ENCODE peak calls at places on chromosomes 11 and 22, in six cellular contexts. A, G, K, M, Y and U are unnamed samples.
A peak's percentile ranks its signal among the peaks of the same experiment; 100 is the strongest.

GRCh38 chr22:30361916-30362631 is 5.3 kb downstream of the CCDC157 start:
- DNase-seq in A (no peak), G (no peak), K (no peak), M (no peak), Y (no peak), U (no peak)

GRCh38 chr11:71998649-71999310 is at the start of gene IL18BP:
- DNase-seq in A (no peak), G (peak; percentile 84), K (no peak), M (no peak), Y (peak; percentile 52), U (peak; percentile 39)

GRCh38 chr11:126394036-126394435 is 38.5 kb downstream of the ST3GAL4 start:
- DNase-seq in A (no peak), G (no peak), K (no peak), M (no peak), Y (no peak), U (no peak)

GRCh38 chr11:27397619-27398412 is 34.8 kb upstream of the CCDC34 start:
- DNase-seq in A (no peak), G (no peak), K (no peak), M (no peak), Y (no peak), U (no peak)

GRCh38 chr22:17213976-17214375 is 5.3 kb downstream of the ADA2 start:
- DNase-seq in A (peak; percentile 30), G (no peak), K (peak; percentile 56), M (peak; percentile 38), Y (peak; percentile 57), U (peak; percentile 69)

GRCh38 chr11:9462172-9462799 is 1.5 kb downstream of the ZNF143 start:
- DNase-seq in A (no peak), G (no peak), K (no peak), M (no peak), Y (no peak), U (no peak)

GRCh38 chr22:26552466-26552865 is 37.5 kb downstream of the TPST2 start:
- DNase-seq in A (no peak), G (no peak), K (no peak), M (no peak), Y (no peak), U (no peak)

GRCh38 chr22:40270748-40271373 is 75.4 kb upstream of the ADSL start:
- DNase-seq in A (no peak), G (no peak), K (no peak), M (no peak), Y (no peak), U (no peak)

GRCh38 chr11:124915541-124916369 is 3.3 kb upstream of the HEPN1 start:
- DNase-seq in A (no peak), G (peak; percentile 42), K (no peak), M (no peak), Y (no peak), U (no peak)

GRCh38 chr11:1082346-1082727 is 7.7 kb downstream of the MUC2 start:
- DNase-seq in A (no peak), G (no peak), K (no peak), M (no peak), Y (no peak), U (no peak)

GRCh38 chr11:76838422-76839068 is 22.2 kb upstream of the ACER3 start:
- DNase-seq in A (no peak), G (no peak), K (no peak), M (no peak), Y (no peak), U (no peak)

GRCh38 chr11:78417888-78418583 is 416 bp upstream of the GAB2 start:
- DNase-seq in A (peak; percentile 77), G (peak; percentile 95), K (peak; percentile 77), M (peak; percentile 85), Y (peak; percentile 73), U (peak; percentile 87)

GRCh38 chr11:73894725-73895335 is 18.0 kb downstream of the PAAF1 start:
- DNase-seq in A (no peak), G (no peak), K (no peak), M (no peak), Y (no peak), U (no peak)

GRCh38 chr11:19935507-19935906 is 222.9 kb downstream of the NAV2 start:
- DNase-seq in A (no peak), G (no peak), K (peak; percentile 53), M (no peak), Y (no peak), U (no peak)

GRCh38 chr22:47294222-47294532 is 531.7 kb downstream of the TBC1D22A start:
- DNase-seq in A (peak; percentile 2), G (peak; percentile 82), K (no peak), M (peak; percentile 25), Y (no peak), U (no peak)

GRCh38 chr11:122348658-122349451 is 232.8 kb upstream of the BLID start:
- DNase-seq in A (no peak), G (no peak), K (no peak), M (no peak), Y (no peak), U (no peak)

GRCh38 chr11:115760528-115760837 is 256.3 kb upstream of the CADM1 start:
- DNase-seq in A (no peak), G (no peak), K (peak; percentile 11), M (no peak), Y (peak; percentile 39), U (no peak)

GRCh38 chr11:122207505-122207904 is 91.5 kb upstream of the BLID start:
- DNase-seq in A (peak; percentile 31), G (no peak), K (peak; percentile 74), M (no peak), Y (no peak), U (no peak)

GRCh38 chr22:44567846-44568493 is 69.9 kb upstream of the RTL6 start:
- DNase-seq in A (no peak), G (peak; percentile 82), K (peak; percentile 49), M (peak; percentile 57), Y (peak; percentile 48), U (peak; percentile 65)

GRCh38 chr22:33654173-33654890 is 265.9 kb downstream of the LARGE1 start:
- DNase-seq in A (no peak), G (no peak), K (no peak), M (no peak), Y (no peak), U (peak; percentile 41)

GRCh38 chr11:94326947-94327346 is 22.6 kb downstream of the IZUMO1R start:
- DNase-seq in A (no peak), G (no peak), K (no peak), M (no peak), Y (no peak), U (no peak)

GRCh38 chr11:123072279-123072678 is 10.3 kb upstream of the HSPA8 start:
- DNase-seq in A (no peak), G (no peak), K (peak; percentile 83), M (peak; percentile 81), Y (no peak), U (no peak)

GRCh38 chr22:39234157-39234793 is 10.5 kb downstream of the PDGFB start:
- DNase-seq in A (peak; percentile 62), G (no peak), K (no peak), M (no peak), Y (peak; percentile 63), U (no peak)

GRCh38 chr11:85718126-85718943 is 32.3 kb upstream of the CCDC89 start:
- DNase-seq in A (no peak), G (no peak), K (no peak), M (no peak), Y (no peak), U (no peak)

GRCh38 chr11:79062814-79063762 is 377.7 kb downstream of the TENM4 start:
- DNase-seq in A (no peak), G (no peak), K (no peak), M (no peak), Y (no peak), U (no peak)

GRCh38 chr22:36160499-36160942 is at the start of gene APOL3:
- DNase-seq in A (peak; percentile 88), G (peak; percentile 96), K (peak; percentile 53), M (peak; percentile 74), Y (peak; percentile 71), U (peak; percentile 79)
- TF ChIP-seq POLR2A in A (peak; percentile 90), G (no peak), K (no peak), M (no peak), Y (peak; percentile 60), U (peak; percentile 62)

DNA sequence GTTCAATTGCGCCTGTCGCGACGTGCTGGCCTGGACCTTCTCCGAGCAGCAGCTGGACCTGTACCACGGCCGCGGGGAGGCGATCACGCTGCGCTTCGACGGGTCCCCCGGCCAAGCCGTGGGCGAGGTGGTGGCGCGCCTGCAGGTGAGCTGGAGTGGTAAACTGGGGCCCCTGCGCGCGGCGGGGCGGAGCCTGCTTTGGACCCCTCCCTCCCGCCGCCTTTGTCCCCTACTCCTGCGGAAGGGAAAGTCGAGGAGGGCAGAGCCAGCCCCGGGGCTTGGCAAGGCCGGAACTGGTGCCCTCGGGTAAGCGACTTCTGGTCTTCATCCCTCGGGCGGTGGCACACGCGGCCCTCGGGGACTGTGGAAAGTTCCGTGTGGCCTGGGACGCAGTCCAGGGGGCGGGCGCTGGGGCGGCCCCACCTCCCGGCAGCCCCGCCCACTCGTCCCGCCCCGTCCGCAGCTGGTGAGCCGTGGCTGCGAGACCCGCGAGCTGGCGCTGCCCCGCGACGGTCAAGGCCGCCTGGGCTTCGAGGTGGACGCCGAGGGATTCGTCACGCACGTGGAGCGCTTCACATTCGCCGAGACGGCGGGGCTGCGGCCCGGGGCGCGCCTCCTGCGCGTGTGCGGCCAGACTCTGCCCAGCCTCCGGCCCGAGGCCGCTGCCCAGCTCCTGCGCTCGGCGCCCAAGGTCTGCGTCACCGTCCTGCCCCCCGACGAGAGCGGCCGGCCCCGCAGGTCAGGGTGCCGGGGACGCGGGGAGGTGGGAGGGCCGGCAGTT is 9.2 kb downstream of the SIPA1 start:
- DNase-seq in A (no peak), G (no peak), K (peak; percentile 55), M (peak; percentile 78), Y (peak; percentile 85), U (peak; percentile 75)
- TF ChIP-seq CTCF in A (no peak), G (no peak), K (no peak), M (no peak), Y (no peak), U (no peak)

GRCh38 chr11:62566247-62566646 is 7.4 kb downstream of the EEF1G start:
- DNase-seq in A (no peak), G (no peak), K (no peak), M (no peak), Y (no peak), U (no peak)
- H3K4me3 ChIP-seq in A (no peak overlapping the region), G (no peak overlapping the region), K (no peak overlapping the region), M (no peak overlapping the region), Y (no peak overlapping the region), U (no peak overlapping the region)

DNA sequence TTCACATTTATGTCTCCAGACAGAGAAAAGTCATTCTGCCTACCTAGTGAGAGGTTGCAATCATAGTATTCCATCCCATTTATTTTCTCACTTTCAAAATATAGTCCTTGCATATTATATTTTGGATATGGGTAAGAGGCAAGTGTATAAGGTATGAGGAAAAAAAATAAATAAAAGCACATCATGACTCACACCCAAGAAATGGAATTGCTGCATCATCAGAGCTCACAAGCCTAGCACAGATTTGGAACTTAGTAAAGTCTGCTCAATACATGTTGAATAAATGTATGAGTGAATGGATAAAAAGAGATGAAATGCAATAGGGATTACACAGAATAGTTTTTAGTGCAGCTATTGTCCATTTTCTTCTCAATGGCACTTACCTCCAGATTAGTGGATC is 2.5 kb upstream of the OR51G1 start:
- DNase-seq in A (no peak), G (no peak), K (no peak), M (no peak), Y (no peak), U (no peak)
- TF ChIP-seq POLR2A in A (no peak), G (no peak), K (no peak), M (no peak), Y (no peak), U (no peak)

GRCh38 chr22:46021577-46021976 is 44.6 kb upstream of the WNT7B start:
- DNase-seq in A (peak; percentile 9), G (no peak), K (no peak), M (no peak), Y (peak; percentile 11), U (peak; percentile 0)
- TF ChIP-seq CTCF in A (no peak), G (no peak), K (no peak), M (no peak), Y (no peak), U (no peak)